ENCODE peak calls at places on chromosomes 3 and 15, in six cellular contexts. B is NCI-H187, Z is GM04503, K is left lobe of liver, X is SW 1271, G is suprapubic skin. C is an unnamed sample.

GRCh38 chr3:9791790-9792404 is 376 bp downstream of the TADA3 start:
- DNase-seq in K (no peak), B (no peak), X (no peak), G (no peak), Z (no peak), C (no peak)

GRCh38 chr15:59170295-59170881 is 36.3 kb upstream of the LDHAL6B start:
- DNase-seq in X (no peak), Z (peak; percentile 86), G (peak; percentile 85), B (no peak), K (peak; percentile 86), C (peak; percentile 14)

GRCh38 chr3:188051801-188052228 is 102.1 kb upstream of the LPP start:
- DNase-seq in K (no peak), G (no peak), X (no peak), B (no peak), Z (no peak), C (peak; percentile 44)

GRCh38 chr3:61612211-61612995 is 51.0 kb downstream of the PTPRG start:
- DNase-seq in G (no peak), K (no peak), X (no peak), B (no peak), Z (no peak), C (no peak)

GRCh38 chr3:42851228-42851834 is 24.3 kb downstream of the CYP8B1 start:
- DNase-seq in G (no peak), K (peak; percentile 24), Z (no peak), X (no peak), B (no peak), C (no peak)

GRCh38 chr3:23254287-23254686 is 51.2 kb downstream of the UBE2E2 start:
- DNase-seq in X (no peak), B (no peak), K (no peak), Z (no peak), G (no peak), C (no peak)

GRCh38 chr3:106794442-106794841 is 582.8 kb upstream of the CCDC54 start:
- DNase-seq in K (no peak), B (no peak), G (no peak), X (no peak), Z (no peak), C (no peak)

GRCh38 chr3:46504780-46505179 is 7.0 kb downstream of the RTP3 start:
- DNase-seq in G (no peak), X (no peak), B (no peak), K (peak; percentile 11), Z (no peak), C (no peak)

GRCh38 chr3:65778966-65779365 is 259.8 kb downstream of the MAGI1 start:
- DNase-seq in Z (no peak), G (no peak), K (no peak), B (no peak), X (no peak), C (no peak)

GRCh38 chr15:80595391-80595790 is 99.7 kb upstream of the ABHD17C start:
- DNase-seq in B (no peak), Z (no peak), X (no peak), G (no peak), K (no peak), C (no peak)

GRCh38 chr3:80767599-80767998 is 993.8 kb downstream of the GBE1 start:
- DNase-seq in X (no peak), Z (no peak), K (no peak), B (no peak), G (no peak), C (no peak)

GRCh38 chr3:159929181-159929893 is 59.3 kb upstream of the IL12A start:
- DNase-seq in K (no peak), Z (no peak), G (no peak), B (no peak), X (no peak), C (peak; percentile 20)